ENCODE peak calls at places on chromosomes 6 and 20, in six cellular contexts. I is CD8-positive, alpha-beta memory T cell; V is lung microvascular endothelial cell; C is NCI-H146; H is H54; F is NAMALWA. N is an unnamed sample.

GRCh38 chr6:90350689-90351554 is 54.3 kb upstream of the BACH2 start:
- DNase-seq in C (no peak), F (peak), V (no peak), H (no peak), I (peak), N (no peak)

GRCh38 chr20:44089987-44090674 is 96.9 kb downstream of the JPH2 start:
- DNase-seq in I (no peak), V (peak), F (peak), C (peak), H (no peak), N (no peak)

GRCh38 chr6:96775727-96776400 is 61.4 kb downstream of the GPR63 start:
- DNase-seq in F (no peak), H (no peak), C (no peak), V (no peak), I (no peak), N (no peak)

GRCh38 chr6:2101213-2101612 is 144.2 kb downstream of the GMDS start:
- DNase-seq in F (no peak), I (no peak), V (no peak), H (no peak), C (no peak), N (no peak)

GRCh38 chr6:29559524-29560287 is at the start of gene UBD:
- DNase-seq in C (peak), V (peak), H (no peak), F (no peak), I (no peak), N (no peak)

GRCh38 chr6:15283986-15284361 is 38.1 kb downstream of the JARID2 start:
- DNase-seq in F (no peak), I (no peak), C (no peak), H (no peak), V (no peak), N (no peak)

GRCh38 chr6:36791085-36791484 is 48.2 kb downstream of the CPNE5 start:
- DNase-seq in F (no peak), H (no peak), I (no peak), C (no peak), V (no peak), N (no peak)

GRCh38 chr6:108798672-108799355 is 49.4 kb upstream of the ARMC2 start:
- DNase-seq in V (peak), H (no peak), F (no peak), C (peak), I (peak), N (no peak)

GRCh38 chr6:4381379-4381778 is 246.0 kb upstream of the ECI2 start:
- DNase-seq in C (no peak), H (no peak), I (no peak), F (no peak), V (peak), N (no peak)

GRCh38 chr20:10414982-10415650 is 18.9 kb downstream of the MKKS start:
- DNase-seq in I (no peak), H (no peak), V (peak), F (no peak), C (peak), N (no peak)

GRCh38 chr6:64737418-64737817 is 969.6 kb downstream of the EYS start:
- DNase-seq in I (no peak), V (no peak), F (no peak), H (no peak), C (no peak), N (no peak)

GRCh38 chr6:158630944-158631616 is 13.5 kb downstream of the DYNLT1 start:
- DNase-seq in C (no peak), F (no peak), H (no peak), V (peak), I (no peak), N (no peak)

GRCh38 chr6:7085911-7086310 is 21.9 kb upstream of the RREB1 start:
- DNase-seq in F (no peak), I (no peak), H (no peak), V (no peak), C (peak), N (no peak)

GRCh38 chr6:152117156-152118129 is 310.0 kb downstream of the ESR1 start:
- DNase-seq in C (no peak), H (no peak), I (no peak), F (no peak), V (no peak), N (no peak)

GRCh38 chr20:8512003-8512402 is 379.9 kb downstream of the PLCB1 start:
- DNase-seq in F (no peak), I (no peak), C (no peak), V (no peak), H (no peak), N (no peak)

GRCh38 chr20:48728042-48728837 is 99.6 kb downstream of the PREX1 start:
- DNase-seq in H (no peak), C (no peak), I (no peak), V (no peak), F (no peak), N (no peak)

GRCh38 chr20:1894951-1895673 is at the start of gene SIRPA:
- DNase-seq in H (peak), C (peak), V (peak), F (no peak), I (no peak), N (peak)

GRCh38 chr6:43180985-43181384 is 1.0 kb upstream of the CUL9 start:
- DNase-seq in V (no peak), F (peak), H (no peak), I (no peak), C (no peak), N (no peak)

GRCh38 chr6:107819976-107820551 is 4.0 kb downstream of the SCML4 start:
- DNase-seq in H (no peak), C (peak), F (no peak), V (no peak), I (peak), N (peak)

GRCh38 chr20:48066256-48066655 is 281.0 kb upstream of the SULF2 start:
- DNase-seq in V (no peak), H (no peak), C (no peak), I (no peak), F (no peak), N (no peak)